ENCODE peak calls at places on chromosome 17, in seven cellular contexts. V is effector memory CD4-positive, alpha-beta T cell; U is renal cortical epithelial cell; W is ovary; F is effector memory CD8-positive, alpha-beta T cell; A is activated naive CD4-positive, alpha-beta T cell treated with Interleukin-2 at 50 U/mL for 16 hours; D is upper lobe of left lung. B is an unnamed sample.

GRCh38 chr17:6346986-6347385 is 87.9 kb downstream of the AIPL1 start:
- DNase-seq in V (no peak), U (no peak), W (no peak), F (no peak), A (no peak), D (no peak), B (no peak)

GRCh38 chr17:43401293-43401692 is 2.5 kb downstream of the ARL4D start:
- DNase-seq in V (no peak), U (peak; percentile 95), W (no peak), F (no peak), A (no peak), D (peak; percentile 69), B (no peak)

GRCh38 chr17:29155235-29155965 is 24.8 kb downstream of the MYO18A start:
- DNase-seq in V (peak; percentile 37), U (peak; percentile 80), W (peak; percentile 57), F (peak; percentile 37), A (peak; percentile 73), D (peak; percentile 69), B (no peak)

GRCh38 chr17:5530265-5530782 is 44.0 kb downstream of the MIS12 start:
- DNase-seq in V (no peak), U (no peak), W (no peak), F (no peak), A (no peak), D (no peak), B (no peak)

GRCh38 chr17:33968350-33969044 is 286.6 kb upstream of the CCL2 start:
- DNase-seq in V (no peak), U (no peak), W (no peak), F (no peak), A (peak; percentile 4), D (no peak), B (peak; percentile 48)

GRCh38 chr17:40862985-40863733 is 3.9 kb downstream of the KRT12 start:
- DNase-seq in V (no peak), U (no peak), W (no peak), F (no peak), A (no peak), D (no peak), B (no peak)

GRCh38 chr17:20174588-20175265 is 165.6 kb downstream of the SPECC1 start:
- DNase-seq in V (no peak), U (peak; percentile 81), W (no peak), F (no peak), A (no peak), D (no peak), B (no peak)

GRCh38 chr17:20281860-20282259 is 185.5 kb downstream of the LGALS9B start:
- DNase-seq in V (no peak), U (no peak), W (no peak), F (no peak), A (no peak), D (peak; percentile 63), B (no peak)

GRCh38 chr17:17840751-17841591 is 4.2 kb upstream of the SREBF1 start:
- DNase-seq in V (no peak), U (peak; percentile 57), W (peak; percentile 33), F (no peak), A (no peak), D (peak; percentile 72), B (no peak)

GRCh38 chr17:7563115-7563869 is 1.6 kb downstream of the SENP3 start:
- DNase-seq in V (no peak), U (no peak), W (no peak), F (no peak), A (no peak), D (no peak), B (no peak)

GRCh38 chr17:57107498-57108101 is 22.6 kb downstream of the AKAP1 start:
- DNase-seq in V (no peak), U (peak; percentile 91), W (no peak), F (no peak), A (no peak), D (peak; percentile 74), B (no peak)

GRCh38 chr17:66165537-66166123 is 26.3 kb downstream of the CEP112 start:
- DNase-seq in V (no peak), U (peak; percentile 53), W (no peak), F (peak; percentile 4), A (no peak), D (no peak), B (peak; percentile 12)

GRCh38 chr17:77145635-77146632 is 5.2 kb downstream of the SEC14L1 start:
- DNase-seq in V (no peak), U (peak; percentile 92), W (no peak), F (no peak), A (no peak), D (peak; percentile 89), B (no peak)

GRCh38 chr17:81648707-81649085 is 7.6 kb downstream of the PDE6G start:
- DNase-seq in V (no peak), U (no peak), W (no peak), F (no peak), A (no peak), D (no peak), B (no peak)

B was measured in GM18507.